ENCODE peak calls at places on chromosomes 5 and 9, in nine cellular contexts. K, C, Z, Q, Y, E, F, U and I are unnamed samples.

GRCh38 chr5:11046160-11046559 is 285.1 kb upstream of the DAP start:
- DNase-seq in Z (no peak), Q (no peak), Y (no peak), C (no peak), K (no peak), U (peak), F (no peak), E (no peak), I (no peak)

GRCh38 chr9:133384736-133385321 is 8.7 kb downstream of the STKLD1 start:
- DNase-seq in Q (no peak), Z (no peak), Y (no peak), E (no peak), F (no peak), K (no peak), U (no peak), C (no peak), I (no peak)

GRCh38 chr5:180034564-180034963 is 37.0 kb downstream of the RNF130 start:
- DNase-seq in Q (no peak), Y (no peak), K (no peak), C (no peak), U (peak), F (no peak), E (no peak), Z (no peak), I (no peak)

GRCh38 chr9:109086221-109086620 is 33.5 kb downstream of the TMEM245 start:
- DNase-seq in C (no peak), Y (no peak), Z (no peak), E (no peak), Q (no peak), U (peak), F (no peak), K (no peak), I (no peak)

GRCh38 chr9:124442826-124443225 is 7.4 kb upstream of the ADGRD2 start:
- DNase-seq in F (no peak), Z (no peak), U (no peak), C (no peak), E (no peak), K (no peak), Q (no peak), Y (no peak), I (no peak)

GRCh38 chr5:145536133-145536532 is 299.0 kb downstream of the PRELID2 start:
- DNase-seq in C (no peak), U (no peak), Q (no peak), Z (no peak), K (no peak), F (no peak), E (no peak), Y (no peak), I (no peak)

GRCh38 chr5:59813761-59814562 is 79.6 kb downstream of the PDE4D start:
- DNase-seq in Y (no peak), Q (peak), E (no peak), C (no peak), F (no peak), U (peak), Z (no peak), K (no peak), I (no peak)

GRCh38 chr5:132411382-132411925 is 41.9 kb downstream of the SLC22A5 start:
- DNase-seq in K (no peak), C (no peak), E (peak), F (no peak), Y (no peak), Q (no peak), U (no peak), Z (no peak), I (peak)

GRCh38 chr5:38783011-38783551 is 62.7 kb upstream of the OSMR start:
- DNase-seq in F (no peak), U (peak), K (no peak), Z (no peak), E (no peak), Q (no peak), Y (no peak), C (peak), I (no peak)

GRCh38 chr9:80503692-80504400 is 932.1 kb downstream of the TLE4 start:
- DNase-seq in K (no peak), E (no peak), Y (no peak), U (no peak), C (no peak), F (no peak), Q (no peak), Z (no peak), I (no peak)

GRCh38 chr5:164498393-164498792 is 993.0 kb downstream of the MAT2B start:
- DNase-seq in E (no peak), Y (no peak), K (no peak), Z (no peak), C (no peak), F (no peak), Q (no peak), U (no peak), I (no peak)

GRCh38 chr5:36701085-36701691 is 94.8 kb downstream of the SLC1A3 start:
- DNase-seq in Q (no peak), Y (no peak), F (no peak), U (no peak), C (no peak), E (no peak), K (no peak), Z (no peak), I (no peak)

GRCh38 chr5:6943749-6944148 is 230.5 kb downstream of the TENT4A start:
- DNase-seq in F (no peak), Q (no peak), U (no peak), Z (no peak), Y (no peak), K (no peak), C (no peak), E (no peak), I (no peak)

GRCh38 chr9:37511006-37511714 is 25.4 kb downstream of the POLR1E start:
- DNase-seq in Y (no peak), C (no peak), Z (no peak), K (no peak), E (no peak), U (peak), F (no peak), Q (no peak), I (no peak)

GRCh38 chr5:160470437-160471341 is 49.0 kb downstream of the PTTG1 start:
- DNase-seq in U (no peak), Z (no peak), K (no peak), E (no peak), Q (no peak), F (no peak), Y (no peak), C (peak), I (no peak)

GRCh38 chr9:117245225-117245624 is 169.6 kb downstream of the ASTN2 start:
- DNase-seq in Y (no peak), Z (no peak), Q (no peak), K (no peak), E (no peak), C (no peak), F (no peak), U (peak), I (no peak)

GRCh38 chr9:113369583-113370140 is 7.1 kb downstream of the HDHD3 start:
- DNase-seq in C (no peak), E (no peak), U (no peak), Y (no peak), F (no peak), Z (no peak), K (no peak), Q (no peak), I (no peak)

GRCh38 chr5:1190296-1190695 is 11.1 kb upstream of the SLC6A19 start:
- DNase-seq in F (no peak), C (no peak), Z (no peak), Y (no peak), E (peak), K (no peak), U (no peak), Q (no peak), I (no peak)

GRCh38 chr9:18452276-18452675 is 21.7 kb upstream of the ADAMTSL1 start:
- DNase-seq in K (no peak), F (no peak), Z (no peak), E (no peak), Y (no peak), Q (no peak), C (no peak), U (peak), I (no peak)